ENCODE peak calls at places on chromosomes 7 and 10, in five cellular contexts. One of them, this sample, is unnamed.

GRCh38 chr7:70374772-70375533 is 757.0 kb upstream of the GALNT17 start:
- DNase-seq in H1: no peak
- DNase-seq in adipocyte: no peak
- DNase-seq in neuronal stem cell: no peak
- DNase-seq in PC-3: no peak
- DNase-seq in this sample: no peak

GRCh38 chr7:73879977-73880681 is 19.2 kb downstream of the TMEM270 start:
- DNase-seq in adipocyte: peak
- DNase-seq in neuronal stem cell: no peak
- DNase-seq in PC-3: no peak
- DNase-seq in H1: no peak
- DNase-seq in this sample: peak

GRCh38 chr7:138429577-138430250 is 30.3 kb upstream of the TRIM24 start:
- DNase-seq in PC-3: peak
- DNase-seq in adipocyte: no peak
- DNase-seq in H1: no peak
- DNase-seq in neuronal stem cell: no peak
- DNase-seq in this sample: no peak

GRCh38 chr10:109851595-109851994 is 71.7 kb downstream of the XPNPEP1 start:
- DNase-seq in adipocyte: no peak
- DNase-seq in neuronal stem cell: no peak
- DNase-seq in H1: no peak
- DNase-seq in PC-3: no peak
- DNase-seq in this sample: no peak

GRCh38 chr7:136012238-136012637 is 35.1 kb upstream of the MTPN start:
- DNase-seq in adipocyte: no peak
- DNase-seq in PC-3: no peak
- DNase-seq in H1: no peak
- DNase-seq in neuronal stem cell: no peak
- DNase-seq in this sample: no peak

GRCh38 chr7:29636009-29636351 is 72.3 kb downstream of the PRR15 start:
- DNase-seq in adipocyte: no peak
- DNase-seq in neuronal stem cell: no peak
- DNase-seq in PC-3: no peak
- DNase-seq in H1: no peak
- DNase-seq in this sample: no peak

GRCh38 chr10:5033061-5033770 is 29.6 kb upstream of the AKR1C2 start:
- DNase-seq in H1: no peak
- DNase-seq in PC-3: peak
- DNase-seq in neuronal stem cell: no peak
- DNase-seq in adipocyte: peak
- DNase-seq in this sample: no peak

GRCh38 chr10:132098539-132099421 is 33.0 kb downstream of the JAKMIP3 start:
- DNase-seq in PC-3: no peak
- DNase-seq in adipocyte: no peak
- DNase-seq in H1: no peak
- DNase-seq in neuronal stem cell: no peak
- DNase-seq in this sample: peak

GRCh38 chr10:31320598-31321211 is 1.7 kb downstream of the ZEB1 start:
- DNase-seq in H1: no peak
- DNase-seq in adipocyte: peak
- DNase-seq in PC-3: peak
- DNase-seq in neuronal stem cell: peak
- DNase-seq in this sample: peak

GRCh38 chr10:49736564-49737113 is 25.5 kb downstream of the OGDHL start:
- DNase-seq in neuronal stem cell: no peak
- DNase-seq in adipocyte: no peak
- DNase-seq in PC-3: no peak
- DNase-seq in H1: no peak
- DNase-seq in this sample: no peak

GRCh38 chr7:57375783-57376182 is 74.2 kb upstream of the ZNF716 start:
- DNase-seq in neuronal stem cell: no peak
- DNase-seq in adipocyte: no peak
- DNase-seq in PC-3: no peak
- DNase-seq in H1: no peak
- DNase-seq in this sample: peak

GRCh38 chr10:121310151-121310711 is 288.0 kb downstream of the FGFR2 start:
- DNase-seq in PC-3: no peak
- DNase-seq in adipocyte: no peak
- DNase-seq in H1: no peak
- DNase-seq in neuronal stem cell: peak
- DNase-seq in this sample: no peak

GRCh38 chr10:28532223-28532508 is 752 bp upstream of the WAC start:
- DNase-seq in PC-3: peak
- DNase-seq in adipocyte: peak
- DNase-seq in neuronal stem cell: no peak
- DNase-seq in H1: no peak
- DNase-seq in this sample: no peak

GRCh38 chr10:101646369-101646768 is 48.6 kb downstream of the FBXW4 start:
- DNase-seq in adipocyte: no peak
- DNase-seq in neuronal stem cell: no peak
- DNase-seq in PC-3: no peak
- DNase-seq in H1: no peak
- DNase-seq in this sample: no peak

GRCh38 chr10:19847321-19847720 is 31.1 kb downstream of the PLXDC2 start:
- DNase-seq in neuronal stem cell: no peak
- DNase-seq in adipocyte: no peak
- DNase-seq in H1: no peak
- DNase-seq in PC-3: no peak
- DNase-seq in this sample: no peak

GRCh38 chr7:109611656-109612055 is 1042.0 kb downstream of the DNAJB9 start:
- DNase-seq in adipocyte: no peak
- DNase-seq in neuronal stem cell: no peak
- DNase-seq in PC-3: no peak
- DNase-seq in H1: no peak
- DNase-seq in this sample: no peak

GRCh38 chr7:131103997-131104396 is 223.7 kb upstream of the MKLN1 start:
- DNase-seq in H1: no peak
- DNase-seq in adipocyte: peak
- DNase-seq in PC-3: peak
- DNase-seq in neuronal stem cell: no peak
- DNase-seq in this sample: no peak

GRCh38 chr10:79318369-79318768 is 28.9 kb upstream of the PPIF start:
- DNase-seq in neuronal stem cell: no peak
- DNase-seq in adipocyte: no peak
- DNase-seq in H1: no peak
- DNase-seq in PC-3: no peak
- DNase-seq in this sample: peak
- H3K9ac ChIP-seq in neuronal stem cell: no peak
- H3K9ac ChIP-seq in adipocyte: no peak
- H3K9ac ChIP-seq in H1: no peak
- H3K9ac ChIP-seq in PC-3: peak
- H3K9ac ChIP-seq in this sample: no peak

DNA sequence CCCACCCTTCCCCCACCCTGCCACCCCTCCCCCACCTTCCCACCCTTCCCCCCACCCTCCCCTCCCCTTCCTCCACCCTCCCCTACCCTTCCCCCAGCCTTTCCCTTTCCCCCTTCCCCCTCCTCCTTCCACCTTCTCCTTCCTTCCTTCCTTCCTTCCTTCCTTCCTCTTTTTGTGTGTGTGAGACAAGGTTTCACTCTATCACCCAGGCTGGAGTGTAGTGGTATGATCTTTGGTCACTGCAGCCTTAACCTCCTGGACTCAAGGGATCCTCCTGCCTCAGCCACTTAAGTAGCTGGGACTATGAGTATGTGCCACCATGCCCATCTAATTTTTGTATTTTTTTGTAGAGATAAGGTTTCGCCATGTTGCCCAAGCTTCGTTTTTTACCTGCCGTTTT is 35.2 kb downstream of the CYP17A1 start:
- DNase-seq in adipocyte: no peak
- DNase-seq in neuronal stem cell: no peak
- DNase-seq in H1: no peak
- DNase-seq in PC-3: no peak
- DNase-seq in this sample: no peak
- H3K9ac ChIP-seq in adipocyte: no peak
- H3K9ac ChIP-seq in neuronal stem cell: no peak
- H3K9ac ChIP-seq in H1: no peak
- H3K9ac ChIP-seq in PC-3: no peak
- H3K9ac ChIP-seq in this sample: no peak

DNA sequence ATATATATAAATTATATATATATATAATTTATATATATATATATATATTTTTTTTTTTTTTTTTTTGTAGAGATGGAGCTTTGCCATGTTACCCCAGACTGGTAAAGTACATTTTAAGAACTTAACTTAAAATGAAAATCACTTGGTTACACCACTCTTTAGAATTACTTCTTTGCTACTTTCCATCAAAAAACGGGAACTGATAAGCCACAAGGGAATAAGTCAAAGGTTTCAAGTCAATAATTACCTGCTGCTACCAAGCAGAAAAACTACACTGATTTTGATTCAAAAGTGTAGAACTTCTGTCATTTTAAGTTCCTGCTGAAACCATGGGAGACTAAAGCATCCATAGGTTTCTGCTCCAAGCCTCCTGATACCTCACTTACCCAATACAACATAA is 12.2 kb downstream of the PPA1 start:
- DNase-seq in PC-3: no peak
- DNase-seq in neuronal stem cell: no peak
- DNase-seq in adipocyte: no peak
- DNase-seq in H1: no peak
- DNase-seq in this sample: no peak
- H3K9ac ChIP-seq in PC-3: no peak
- H3K9ac ChIP-seq in neuronal stem cell: no peak
- H3K9ac ChIP-seq in adipocyte: peak
- H3K9ac ChIP-seq in H1: no peak
- H3K9ac ChIP-seq in this sample: no peak

DNA sequence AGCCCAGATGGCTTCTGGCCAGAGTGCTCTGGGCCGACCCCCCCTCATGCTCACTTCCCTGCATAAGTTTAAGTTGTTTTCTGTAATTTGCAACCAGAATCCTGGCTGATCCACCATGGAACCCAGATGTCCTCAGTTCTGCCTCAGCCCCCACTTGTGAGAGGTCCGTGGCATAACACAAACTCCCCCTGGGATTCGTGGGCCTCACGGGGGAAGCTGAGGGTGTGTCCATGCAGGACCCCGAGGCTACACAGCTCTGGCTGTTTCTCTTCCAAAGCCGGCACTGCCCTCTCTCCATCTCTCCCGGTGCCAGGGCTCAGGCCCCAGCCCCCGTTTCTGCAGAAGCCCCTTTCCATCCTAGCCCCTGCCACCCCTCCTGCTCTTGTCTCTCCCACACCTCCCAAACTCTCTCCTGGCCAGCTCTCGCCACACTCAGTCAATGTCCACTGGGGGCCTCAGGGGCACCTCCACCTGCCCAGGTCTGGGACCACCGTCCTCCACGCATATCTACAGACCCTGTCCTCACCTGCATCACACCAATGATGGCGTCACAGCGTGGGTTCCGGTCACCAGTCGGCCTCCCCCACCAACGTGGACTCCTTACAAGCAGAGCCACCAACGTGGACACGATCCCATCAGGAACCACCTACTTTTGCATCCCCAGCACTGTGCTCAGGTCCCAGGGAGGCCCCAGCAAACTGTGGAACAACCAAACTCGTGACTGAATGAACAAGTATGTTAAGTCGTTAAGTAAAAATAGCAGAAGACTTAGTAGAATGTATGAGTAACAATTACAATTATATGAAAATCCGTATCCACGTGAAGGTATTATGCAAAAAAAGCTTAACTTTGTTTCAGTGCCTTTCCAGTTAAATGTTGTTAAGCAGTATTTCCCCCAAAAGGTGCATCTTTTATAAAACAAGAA is 38.5 kb downstream of the DIP2C start:
- DNase-seq in adipocyte: peak
- DNase-seq in neuronal stem cell: no peak
- DNase-seq in PC-3: no peak
- DNase-seq in H1: no peak
- DNase-seq in this sample: no peak
- H3K9ac ChIP-seq in adipocyte: no peak
- H3K9ac ChIP-seq in neuronal stem cell: no peak
- H3K9ac ChIP-seq in PC-3: no peak
- H3K9ac ChIP-seq in H1: no peak
- H3K9ac ChIP-seq in this sample: peak

DNA sequence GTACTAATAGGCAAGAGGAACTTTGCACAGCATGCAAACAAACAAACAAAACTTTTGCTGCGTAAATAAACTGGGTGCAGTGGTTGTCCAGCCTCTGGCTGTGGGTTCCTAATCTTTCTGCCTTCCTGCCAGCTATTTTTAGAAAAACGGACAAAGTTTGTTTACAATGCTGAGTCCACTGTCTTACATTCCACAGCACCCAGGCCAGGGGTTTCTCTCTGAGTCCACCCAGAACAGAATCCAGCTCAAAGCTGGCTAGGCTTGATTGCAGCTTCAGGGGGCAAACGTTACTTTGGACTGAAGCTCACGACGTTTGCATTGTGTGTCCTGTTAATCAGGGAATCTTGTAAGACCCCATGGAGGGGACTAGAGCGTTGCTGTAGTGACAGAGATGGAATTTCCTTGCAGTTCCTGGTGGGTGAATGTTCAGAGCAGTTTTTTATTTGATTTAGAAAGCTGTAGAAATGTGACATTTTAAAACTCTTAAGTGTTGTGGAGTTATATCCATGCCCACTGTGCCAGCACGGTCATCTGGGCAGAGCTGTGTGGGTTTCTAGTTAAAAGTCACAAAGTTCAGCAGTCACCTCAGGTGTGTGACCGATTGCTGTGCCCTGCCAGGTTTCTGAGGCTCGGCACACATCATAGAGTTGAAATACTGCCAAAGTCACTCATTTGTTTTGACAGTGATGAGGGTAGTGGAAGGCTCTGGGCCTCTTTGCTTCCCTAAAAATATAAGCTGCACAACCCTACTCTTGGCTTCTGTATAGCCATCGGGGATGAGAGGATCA is 246.9 kb downstream of the STK31 start:
- DNase-seq in PC-3: peak
- DNase-seq in neuronal stem cell: no peak
- DNase-seq in H1: no peak
- DNase-seq in adipocyte: peak
- DNase-seq in this sample: no peak
- H3K9ac ChIP-seq in PC-3: no peak
- H3K9ac ChIP-seq in neuronal stem cell: no peak
- H3K9ac ChIP-seq in H1: no peak
- H3K9ac ChIP-seq in adipocyte: no peak
- H3K9ac ChIP-seq in this sample: no peak

DNA sequence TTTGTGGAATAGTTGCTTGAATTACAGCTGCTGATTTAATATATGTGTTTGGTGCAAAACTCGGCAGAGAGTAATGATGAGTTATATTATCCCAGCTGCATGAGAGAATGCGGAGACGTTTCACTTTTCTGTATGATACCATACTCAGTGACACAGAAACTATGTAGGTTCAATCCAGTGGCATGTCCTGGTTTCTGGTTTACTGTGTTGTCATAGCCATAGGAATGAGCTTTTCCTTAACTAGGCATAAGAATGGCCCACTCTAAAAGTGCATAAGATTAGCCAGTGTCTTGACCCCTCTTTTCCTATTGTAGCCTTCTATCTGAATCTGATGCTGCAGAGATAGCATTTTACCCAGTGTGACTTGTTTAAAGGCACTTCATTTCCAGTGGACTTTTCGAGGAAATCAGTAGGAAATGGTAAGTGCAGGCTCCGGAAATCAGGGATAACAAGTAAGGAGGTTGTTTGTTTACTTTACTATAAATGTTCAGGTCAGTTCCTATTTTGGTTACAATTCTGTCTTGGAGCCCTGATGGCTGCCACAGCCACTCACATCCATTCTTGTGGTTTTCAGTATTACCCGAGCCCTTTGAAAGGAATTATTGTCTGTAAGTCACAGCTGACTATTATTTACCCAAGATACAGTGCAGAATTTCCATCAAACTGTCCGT is 70.6 kb downstream of the SEMA3A start:
- DNase-seq in PC-3: peak
- DNase-seq in adipocyte: peak
- DNase-seq in H1: no peak
- DNase-seq in neuronal stem cell: no peak
- DNase-seq in this sample: no peak
- H3K9ac ChIP-seq in PC-3: no peak
- H3K9ac ChIP-seq in adipocyte: no peak
- H3K9ac ChIP-seq in H1: no peak
- H3K9ac ChIP-seq in neuronal stem cell: no peak
- H3K9ac ChIP-seq in this sample: no peak

This sample was measured in kidney.